ENCODE peak calls at places on chromosome 2, in four cellular contexts. One of them, this sample, is unnamed.

GRCh38 chr2:241924069-241924908 is 54.8 kb downstream of the RTP5 start:
- DNase-seq in choroid plexus epithelial cell: peak
- DNase-seq in SJCRH30: no peak
- DNase-seq in transverse colon: no peak
- DNase-seq in this sample: no peak

GRCh38 chr2:192828947-192829346 is 634.2 kb upstream of the TMEFF2 start:
- DNase-seq in choroid plexus epithelial cell: no peak
- DNase-seq in SJCRH30: peak
- DNase-seq in transverse colon: no peak
- DNase-seq in this sample: no peak

GRCh38 chr2:230814616-230815015 is 50.1 kb upstream of the ITM2C start:
- DNase-seq in transverse colon: no peak
- DNase-seq in SJCRH30: no peak
- DNase-seq in choroid plexus epithelial cell: peak
- DNase-seq in this sample: no peak

GRCh38 chr2:224952942-224953657 is 89.2 kb downstream of the DOCK10 start:
- DNase-seq in SJCRH30: no peak
- DNase-seq in choroid plexus epithelial cell: no peak
- DNase-seq in transverse colon: peak
- DNase-seq in this sample: no peak

GRCh38 chr2:38039111-38039510 is 36.8 kb downstream of the CYP1B1 start:
- DNase-seq in SJCRH30: no peak
- DNase-seq in transverse colon: no peak
- DNase-seq in choroid plexus epithelial cell: peak
- DNase-seq in this sample: no peak

GRCh38 chr2:84223191-84223590 is 235.9 kb downstream of the SUCLG1 start:
- DNase-seq in transverse colon: no peak
- DNase-seq in choroid plexus epithelial cell: peak
- DNase-seq in SJCRH30: peak
- DNase-seq in this sample: no peak

GRCh38 chr2:239298126-239298804 is 102.6 kb downstream of the HDAC4 start:
- DNase-seq in choroid plexus epithelial cell: no peak
- DNase-seq in SJCRH30: no peak
- DNase-seq in transverse colon: peak
- DNase-seq in this sample: no peak

GRCh38 chr2:158667969-158668368 is 127.1 kb upstream of the DAPL1 start:
- DNase-seq in SJCRH30: no peak
- DNase-seq in transverse colon: no peak
- DNase-seq in choroid plexus epithelial cell: no peak
- DNase-seq in this sample: no peak

GRCh38 chr2:150169230-150169629 is 318.2 kb downstream of the RND3 start:
- DNase-seq in SJCRH30: no peak
- DNase-seq in transverse colon: no peak
- DNase-seq in choroid plexus epithelial cell: peak
- DNase-seq in this sample: no peak

GRCh38 chr2:14304326-14304725 is 328.2 kb upstream of the LRATD1 start:
- DNase-seq in choroid plexus epithelial cell: no peak
- DNase-seq in transverse colon: no peak
- DNase-seq in SJCRH30: no peak
- DNase-seq in this sample: no peak

GRCh38 chr2:172223601-172224054 is 120.9 kb upstream of the DLX2 start:
- DNase-seq in transverse colon: peak
- DNase-seq in choroid plexus epithelial cell: no peak
- DNase-seq in SJCRH30: no peak
- DNase-seq in this sample: no peak

GRCh38 chr2:20665261-20666113 is 1.5 kb upstream of the GDF7 start:
- DNase-seq in transverse colon: no peak
- DNase-seq in SJCRH30: peak
- DNase-seq in choroid plexus epithelial cell: no peak
- DNase-seq in this sample: no peak
- H3K4me3 ChIP-seq in transverse colon: no peak
- H3K4me3 ChIP-seq in SJCRH30: no peak
- H3K4me3 ChIP-seq in choroid plexus epithelial cell: no peak
- H3K4me3 ChIP-seq in this sample: no peak

DNA sequence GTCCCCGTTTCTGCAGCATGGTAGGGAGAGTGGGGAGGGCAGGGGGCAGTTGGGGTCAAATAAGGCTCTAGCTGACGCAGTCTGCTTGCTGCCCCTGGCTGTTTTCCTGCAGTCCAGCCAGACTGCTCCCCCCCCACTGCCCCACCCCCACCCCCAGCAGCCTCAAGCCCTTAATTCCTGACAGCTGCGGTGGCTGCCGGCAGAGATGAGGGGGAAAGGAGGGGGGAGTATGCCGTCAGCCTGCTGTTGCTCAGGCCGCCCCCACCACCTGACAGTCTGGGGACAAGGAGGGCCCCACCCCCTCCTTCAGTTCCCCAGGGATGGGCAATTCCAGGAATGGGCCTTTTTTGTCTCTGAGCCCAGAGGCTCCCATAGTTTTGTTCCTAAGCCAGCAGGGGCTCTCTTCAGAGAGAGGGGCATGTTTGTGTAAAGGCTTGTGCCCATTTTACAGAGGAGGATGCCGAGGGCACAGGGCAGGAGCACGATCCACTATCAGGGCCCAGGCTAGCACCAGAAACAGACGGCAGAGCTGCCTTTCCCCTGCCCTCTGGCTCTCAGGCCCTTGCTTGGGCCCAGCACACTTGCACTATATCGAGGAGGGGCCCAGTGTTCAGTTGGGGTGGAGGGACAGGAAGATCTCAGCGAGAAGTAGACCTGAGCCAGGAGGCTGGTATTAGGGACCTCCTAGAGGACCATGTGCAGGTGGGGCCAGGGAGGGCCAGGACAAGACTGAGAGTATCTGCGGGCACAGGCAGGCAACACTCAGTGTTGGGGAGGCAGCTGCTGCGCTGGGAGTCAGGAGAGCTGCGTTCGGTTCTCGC is 1.5 kb upstream of the WNT10A start:
- DNase-seq in choroid plexus epithelial cell: no peak
- DNase-seq in transverse colon: peak
- DNase-seq in SJCRH30: peak
- DNase-seq in this sample: no peak
- H3K4me3 ChIP-seq in choroid plexus epithelial cell: no peak
- H3K4me3 ChIP-seq in transverse colon: no peak
- H3K4me3 ChIP-seq in SJCRH30: no peak
- H3K4me3 ChIP-seq in this sample: no peak

GRCh38 chr2:30149513-30149912 is 2.7 kb downstream of the YPEL5 start:
- DNase-seq in SJCRH30: no peak
- DNase-seq in transverse colon: no peak
- DNase-seq in choroid plexus epithelial cell: peak
- DNase-seq in this sample: no peak

GRCh38 chr2:30152385-30152784 is 5.6 kb downstream of the YPEL5 start:
- DNase-seq in choroid plexus epithelial cell: no peak
- DNase-seq in SJCRH30: no peak
- DNase-seq in transverse colon: no peak
- DNase-seq in this sample: no peak

GRCh38 chr2:30149976-30150375 is 3.2 kb downstream of the YPEL5 start:
- DNase-seq in SJCRH30: no peak
- DNase-seq in transverse colon: no peak
- DNase-seq in choroid plexus epithelial cell: no peak
- DNase-seq in this sample: no peak

GRCh38 chr2:30148850-30149249 is 2.0 kb downstream of the YPEL5 start:
- DNase-seq in SJCRH30: no peak
- DNase-seq in transverse colon: no peak
- DNase-seq in choroid plexus epithelial cell: no peak
- DNase-seq in this sample: no peak

GRCh38 chr2:30150786-30151185 is 4.0 kb downstream of the YPEL5 start:
- DNase-seq in choroid plexus epithelial cell: no peak
- DNase-seq in SJCRH30: no peak
- DNase-seq in transverse colon: no peak
- DNase-seq in this sample: no peak
- H3K4me3 ChIP-seq in choroid plexus epithelial cell: no peak
- H3K4me3 ChIP-seq in SJCRH30: no peak
- H3K4me3 ChIP-seq in transverse colon: no peak
- H3K4me3 ChIP-seq in this sample: no peak

DNA sequence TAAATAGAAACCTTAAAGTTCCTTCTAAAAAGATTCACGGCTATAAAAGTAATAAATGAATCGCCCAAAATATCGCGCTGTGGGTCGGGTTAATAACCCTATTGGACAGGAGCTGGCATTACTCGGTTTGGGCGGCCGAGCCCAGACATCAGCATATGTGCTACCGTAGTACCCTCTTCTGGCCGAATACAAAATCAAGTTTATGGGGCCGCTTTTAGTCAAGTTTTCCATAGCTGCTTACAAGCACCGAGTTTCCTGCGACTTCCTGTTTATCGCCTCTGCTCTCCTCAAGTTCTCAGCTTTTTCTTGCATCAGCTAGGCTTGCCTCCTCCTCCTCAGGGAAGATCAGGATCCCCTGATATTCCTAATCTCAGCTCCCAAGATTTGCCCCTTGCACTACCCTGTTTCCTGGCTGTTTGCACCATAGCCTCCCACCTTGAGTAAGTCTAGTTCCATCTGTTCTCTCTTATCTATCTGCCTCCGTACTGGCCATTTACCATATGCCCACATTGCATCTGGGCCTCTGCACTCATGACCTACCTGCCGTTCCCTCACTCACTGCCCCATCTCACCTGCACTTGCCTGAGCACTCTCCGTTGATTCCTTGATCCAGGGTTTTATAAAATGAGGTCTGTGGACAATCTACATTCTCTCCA is 56.1 kb downstream of the SLC35F5 start:
- DNase-seq in SJCRH30: peak
- DNase-seq in choroid plexus epithelial cell: no peak
- DNase-seq in transverse colon: no peak
- DNase-seq in this sample: no peak
- H3K4me3 ChIP-seq in SJCRH30: no peak
- H3K4me3 ChIP-seq in choroid plexus epithelial cell: no peak
- H3K4me3 ChIP-seq in transverse colon: no peak
- H3K4me3 ChIP-seq in this sample: no peak

GRCh38 chr2:29398384-29399237 is 283.4 kb downstream of the CLIP4 start:
- DNase-seq in transverse colon: no peak
- DNase-seq in SJCRH30: peak
- DNase-seq in choroid plexus epithelial cell: peak
- DNase-seq in this sample: no peak
- H3K4me3 ChIP-seq in transverse colon: no peak
- H3K4me3 ChIP-seq in SJCRH30: no peak
- H3K4me3 ChIP-seq in choroid plexus epithelial cell: no peak
- H3K4me3 ChIP-seq in this sample: no peak